ENCODE peak calls at places on chromosome 14, in eight cellular contexts. V is heart right ventricle, P is IMR-90, G is OCI-LY7, F is body of pancreas, U is neural progenitor cell, R is upper lobe of right lung, Y is uterus. X is an unnamed sample. For H3K4me1, the result is how much of the 10 kb centered on the place peaks cover.

GRCh38 chr14:40188006-40188405 is 755.8 kb upstream of the FBXO33 start:
- DNase-seq in V (no peak), P (no peak), G (no peak), F (no peak), U (no peak), R (no peak), Y (no peak), X (no peak)

GRCh38 chr14:24289649-24290283 is 9.8 kb downstream of the DHRS1 start:
- DNase-seq in V (no peak), P (no peak), G (no peak), F (no peak), U (no peak), R (no peak), Y (no peak), X (no peak)

GRCh38 chr14:34187061-34187460 is 236.2 kb upstream of the EGLN3 start:
- DNase-seq in V (no peak), P (no peak), G (no peak), F (no peak), U (no peak), R (no peak), Y (no peak), X (no peak)

GRCh38 chr14:75229923-75230792 is 48.5 kb upstream of the FOS start:
- DNase-seq in V (no peak), P (peak), G (peak), F (peak), U (peak), R (peak), Y (no peak), X (no peak)

GRCh38 chr14:29028973-29029582 is 262.5 kb downstream of the FOXG1 start:
- DNase-seq in V (no peak), P (peak), G (no peak), F (peak), U (peak), R (no peak), Y (no peak), X (no peak)

GRCh38 chr14:104980601-104981531 is 2.7 kb upstream of the AHNAK2 start:
- DNase-seq in V (no peak), P (no peak), G (no peak), F (no peak), U (no peak), R (no peak), Y (no peak), X (no peak)

GRCh38 chr14:67514203-67514607 is 18.9 kb upstream of the PLEKHH1 start:
- DNase-seq in V (peak), P (no peak), G (no peak), F (peak), U (no peak), R (no peak), Y (peak), X (peak)

GRCh38 chr14:64465856-64466554 is 706 bp downstream of the AKAP5 start:
- DNase-seq in V (no peak), P (peak), G (no peak), F (peak), U (peak), R (no peak), Y (peak), X (no peak)

GRCh38 chr14:74525361-74525851 is 31.8 kb downstream of the ISCA2 start:
- DNase-seq in V (no peak), P (no peak), G (peak), F (no peak), U (no peak), R (no peak), Y (no peak), X (no peak)

GRCh38 chr14:20469890-20470858 is 968 bp downstream of the PNP start:
- DNase-seq in V (no peak), P (peak), G (peak), F (peak), U (peak), R (no peak), Y (peak), X (peak)

GRCh38 chr14:54955143-54955542 is 52.5 kb upstream of the GCH1 start:
- DNase-seq in V (no peak), P (no peak), G (no peak), F (no peak), U (no peak), R (no peak), Y (no peak), X (no peak)

GRCh38 chr14:54086780-54087179 is 130.2 kb upstream of the BMP4 start:
- DNase-seq in V (no peak), P (peak), G (no peak), F (no peak), U (no peak), R (no peak), Y (no peak), X (no peak)

DNA sequence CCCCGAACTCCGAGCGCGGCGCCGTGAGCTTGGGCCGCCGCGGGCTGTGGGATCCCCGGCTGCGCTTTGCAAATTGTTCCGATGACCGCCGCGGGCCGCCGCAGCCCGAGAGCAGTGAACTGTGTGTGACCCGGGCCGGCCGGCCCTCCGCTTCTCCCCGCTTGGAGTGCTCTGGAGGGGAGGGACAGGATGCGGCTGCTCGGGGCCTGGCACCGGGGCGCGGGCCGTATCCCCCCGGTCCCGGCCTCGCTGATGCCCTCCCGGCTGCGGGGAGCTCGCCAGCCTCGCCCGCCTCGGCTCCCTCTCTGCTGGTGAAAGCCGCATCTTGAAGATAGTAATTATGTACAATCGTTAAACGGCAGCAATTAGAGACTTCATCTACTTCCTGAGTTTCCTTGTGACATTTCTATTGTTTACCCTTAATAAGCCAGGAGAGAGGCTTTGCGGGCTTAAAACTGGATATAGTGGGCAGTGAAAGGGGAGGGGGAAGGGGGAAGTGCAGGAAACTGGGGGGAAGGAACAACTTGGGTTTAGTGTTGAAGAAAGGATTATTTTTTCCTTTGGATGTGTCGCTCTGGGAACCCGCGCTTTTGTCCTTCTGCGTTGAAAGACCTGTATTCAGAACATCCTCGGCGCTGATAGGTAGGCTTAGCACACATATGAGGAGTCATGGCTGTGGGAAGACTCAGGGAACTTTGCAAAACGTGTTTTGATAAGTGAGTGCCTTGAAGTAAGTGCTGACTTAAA is 1.2 kb downstream of the PELI2 start:
- DNase-seq in V (peak), P (peak), G (peak), F (peak), U (peak), R (peak), Y (peak), X (peak)
- H3K4me1 ChIP-seq in V (under half), P (under half), G (under half), F (half or more), U (under half), R (under half), Y (under half), X (under half)

DNA sequence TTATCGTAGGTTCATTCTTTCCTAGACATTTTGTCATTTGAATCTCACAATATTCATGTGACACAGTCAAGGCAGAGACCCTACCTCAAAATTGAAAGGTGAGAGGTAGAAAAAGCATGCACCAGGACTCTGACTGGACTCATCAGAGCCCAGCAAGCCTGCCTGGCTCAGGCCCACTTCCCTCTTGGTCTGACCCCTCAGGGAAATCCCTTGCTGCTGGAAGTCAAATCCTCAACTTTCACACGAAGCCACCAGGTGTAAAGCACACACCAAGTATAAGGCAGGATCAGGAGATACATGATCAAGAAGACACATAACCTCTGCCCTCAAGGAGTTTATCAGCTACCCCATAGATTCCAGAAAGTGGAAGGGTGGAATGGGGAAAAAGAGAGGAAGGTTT is 18.8 kb downstream of the NIN start:
- DNase-seq in V (no peak), P (no peak), G (no peak), F (no peak), U (no peak), R (no peak), Y (no peak), X (no peak)
- H3K4me3 ChIP-seq in V (no peak), P (no peak), G (no peak), F (no peak), U (no peak), R (no peak), Y (no peak), X (no peak)

GRCh38 chr14:103260629-103261124 is 73.4 kb upstream of the EIF5 start:
- DNase-seq in V (peak), P (peak), G (no peak), F (peak), U (no peak), R (peak), Y (peak), X (peak)

GRCh38 chr14:103258211-103258610 is 75.8 kb upstream of the EIF5 start:
- DNase-seq in V (no peak), P (no peak), G (no peak), F (no peak), U (no peak), R (no peak), Y (no peak), X (no peak)

GRCh38 chr14:103257211-103257962 is 76.7 kb upstream of the EIF5 start:
- DNase-seq in V (no peak), P (peak), G (no peak), F (no peak), U (no peak), R (no peak), Y (no peak), X (no peak)

GRCh38 chr14:103259184-103259583 is 74.9 kb upstream of the EIF5 start:
- DNase-seq in V (no peak), P (no peak), G (no peak), F (no peak), U (no peak), R (no peak), Y (no peak), X (no peak)

DNA sequence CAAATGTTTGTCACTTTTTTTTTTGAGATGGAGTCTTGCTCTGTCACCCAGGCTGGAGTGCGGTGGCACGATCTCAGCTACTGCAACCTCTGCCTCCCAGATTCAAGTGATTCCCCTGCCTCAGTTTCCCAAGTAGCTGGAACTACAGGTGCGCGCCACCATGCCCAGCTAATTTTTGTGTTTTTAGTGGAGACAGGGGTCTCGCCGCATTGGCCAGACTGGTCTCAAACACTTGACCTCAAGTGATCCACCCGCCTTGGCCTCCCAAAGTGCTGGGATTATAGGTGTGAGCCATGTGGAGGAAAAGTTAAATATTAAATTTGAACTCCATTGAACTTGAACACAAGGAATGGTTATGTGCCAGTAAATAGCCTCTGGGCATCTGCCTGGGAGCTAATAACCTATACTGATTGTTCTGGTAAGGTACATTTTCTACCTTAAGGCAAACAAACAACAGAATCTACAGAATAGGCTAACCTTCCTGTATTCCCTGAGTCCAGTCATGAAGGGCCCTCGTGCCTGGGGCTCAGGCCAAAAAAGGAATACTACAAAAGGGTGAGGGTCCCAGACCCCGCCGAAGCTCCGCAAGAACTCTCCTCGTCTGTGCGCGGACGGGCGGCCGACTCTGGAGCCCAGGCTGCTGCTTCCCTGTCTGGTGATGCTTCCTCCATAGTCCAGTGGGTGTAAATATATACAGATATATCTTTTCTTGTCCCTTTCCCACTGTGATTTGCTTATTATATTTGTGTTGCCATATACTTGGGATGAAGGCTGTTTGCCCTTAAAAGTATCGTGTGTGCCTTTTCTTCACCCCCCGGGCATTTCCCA is 74.0 kb upstream of the EIF5 start:
- DNase-seq in V (no peak), P (no peak), G (no peak), F (no peak), U (no peak), R (no peak), Y (no peak), X (no peak)
- H3K27ac ChIP-seq in V (peak), P (peak), G (no peak), F (peak), U (no peak), R (peak), Y (peak), X (peak)

GRCh38 chr14:92726135-92726932 is 22.1 kb downstream of the LGMN start:
- DNase-seq in V (peak), P (peak), G (no peak), F (peak), U (no peak), R (peak), Y (peak), X (peak)
- H3K4me1 ChIP-seq in V (under half), P (under half), G (under half), F (under half), U (under half), R (under half), Y (under half), X (under half)

DNA sequence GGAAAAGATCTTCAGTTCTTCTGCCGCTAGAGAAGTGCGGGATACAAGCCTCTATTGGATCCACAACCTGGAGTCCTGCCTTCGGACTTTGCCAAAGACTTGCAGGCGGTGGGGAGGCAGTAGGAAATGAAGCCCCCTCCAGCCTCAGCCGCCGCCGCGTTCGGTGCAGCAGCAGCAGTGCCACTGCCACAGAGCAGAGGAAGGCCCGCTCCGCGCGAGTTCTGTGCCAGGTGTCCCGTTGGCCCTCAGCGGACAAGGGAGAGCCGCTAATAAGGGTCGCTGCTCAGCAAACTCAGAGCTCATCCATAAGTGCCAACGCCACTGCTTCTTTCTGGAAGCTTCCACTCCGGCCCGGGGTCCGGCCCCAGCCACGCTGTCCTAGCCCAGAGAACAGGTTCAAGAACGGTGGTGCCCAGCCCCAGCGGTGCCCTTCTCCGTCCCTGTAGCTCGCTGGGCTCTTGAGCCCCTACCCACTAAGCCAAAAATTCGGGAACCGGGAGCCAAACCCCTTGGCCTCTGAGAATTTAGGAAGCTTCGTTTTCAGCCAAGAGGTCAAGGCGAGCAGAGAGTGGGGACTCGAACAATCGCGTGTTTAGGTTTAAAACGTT is 6.4 kb downstream of the SIX1 start:
- DNase-seq in V (no peak), P (no peak), G (no peak), F (no peak), U (peak), R (no peak), Y (no peak), X (no peak)
- H3K4me3 ChIP-seq in V (no peak), P (no peak), G (no peak), F (no peak), U (peak), R (no peak), Y (no peak), X (no peak)

DNA sequence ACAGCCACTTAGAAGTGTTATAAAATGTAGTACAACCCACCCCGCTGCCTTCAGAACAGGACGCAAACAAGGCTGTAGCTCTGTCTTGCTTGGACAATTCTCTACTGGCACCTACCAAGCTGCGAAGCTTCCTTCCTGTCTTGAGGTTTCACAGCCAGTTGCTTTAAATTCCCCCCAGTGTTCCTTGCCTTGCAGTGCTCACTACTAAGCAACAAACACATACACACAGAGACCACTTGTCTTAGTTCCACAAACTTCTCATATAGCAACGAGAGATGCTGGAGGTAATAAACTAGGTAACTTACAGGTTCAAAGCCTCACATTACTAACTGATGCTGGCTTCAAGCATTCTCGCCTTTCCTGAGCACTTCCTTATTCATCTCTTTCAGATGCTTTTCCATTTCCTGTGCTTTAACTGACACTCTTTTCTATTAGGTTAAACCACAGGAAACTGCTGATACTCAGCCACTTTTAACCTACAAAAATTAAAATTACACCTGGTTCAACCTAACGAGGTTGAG is 91.5 kb upstream of the PTGDR start:
- DNase-seq in V (no peak), P (no peak), G (peak), F (no peak), U (no peak), R (no peak), Y (no peak), X (no peak)
- H3K27ac ChIP-seq in V (no peak), P (no peak), G (peak), F (no peak), U (no peak), R (no peak), Y (no peak), X (no peak)